ENCODE peak calls at places on chromosomes 13 and 19, in six cellular contexts. S is mesenchymal stem cell, P is heart left ventricle, G is body of pancreas, K is ascending aorta, X is NT2/D1. R is an unnamed sample.

GRCh38 chr19:18433039-18433691 is 4.8 kb downstream of the ISYNA1 start:
- DNase-seq in P (no peak), G (no peak), S (peak; percentile 50), K (no peak), X (no peak), R (no peak)

GRCh38 chr19:48992571-48993174 is 436 bp downstream of the GYS1 start:
- DNase-seq in S (peak; percentile 32), G (no peak), K (no peak), X (no peak), P (no peak), R (no peak)

GRCh38 chr19:55272142-55272541 is 7.8 kb downstream of the HSPBP1 start:
- DNase-seq in S (no peak), X (no peak), P (no peak), K (no peak), G (no peak), R (no peak)

GRCh38 chr19:5961969-5962945 is 15.7 kb downstream of the RANBP3 start:
- DNase-seq in S (peak; percentile 88), G (peak; percentile 92), X (no peak), K (no peak), P (no peak), R (peak; percentile 93)

GRCh38 chr13:41099986-41100385 is 32.6 kb downstream of the KBTBD6 start:
- DNase-seq in P (no peak), G (no peak), S (no peak), X (no peak), K (no peak), R (no peak)

GRCh38 chr13:106919638-106920037 is 351.7 kb upstream of the ARGLU1 start:
- DNase-seq in P (peak; percentile 74), S (no peak), K (peak; percentile 72), G (peak; percentile 15), X (no peak), R (no peak)

GRCh38 chr13:36518707-36519106 is 86.4 kb downstream of the CCNA1 start:
- DNase-seq in S (no peak), K (no peak), X (no peak), P (no peak), G (no peak), R (no peak)

GRCh38 chr13:38979891-38980627 is 10.6 kb downstream of the STOML3 start:
- DNase-seq in S (no peak), P (peak; percentile 57), X (no peak), G (peak; percentile 80), K (no peak), R (no peak)

GRCh38 chr19:8259922-8260247 is 48.3 kb downstream of the CD320 start:
- DNase-seq in K (no peak), X (no peak), G (peak; percentile 1), P (no peak), S (no peak), R (no peak)

GRCh38 chr13:97986841-97987240 is 33.4 kb downstream of the IPO5 start:
- DNase-seq in G (peak; percentile 27), K (no peak), X (no peak), S (no peak), P (no peak), R (no peak)

GRCh38 chr19:33587150-33587549 is 34.6 kb upstream of the CHST8 start:
- DNase-seq in S (no peak), X (no peak), P (no peak), K (no peak), G (no peak), R (no peak)

GRCh38 chr19:33595783-33596182 is 26.0 kb upstream of the CHST8 start:
- DNase-seq in X (no peak), S (no peak), P (no peak), G (no peak), K (no peak), R (no peak)

GRCh38 chr19:33590224-33590623 is 31.5 kb upstream of the CHST8 start:
- DNase-seq in X (no peak), S (no peak), P (no peak), G (no peak), K (no peak), R (no peak)
- H3K4me1 ChIP-seq in X (no peaks in the 10 kb centered on the region), S (no peaks in the 10 kb centered on the region), P (no peaks in the 10 kb centered on the region), G (no peaks in the 10 kb centered on the region), K (no peaks in the 10 kb centered on the region), R (no peaks in the 10 kb centered on the region)

GRCh38 chr13:86569974-86570373 is 770.8 kb upstream of the SLITRK6 start:
- DNase-seq in X (no peak), K (no peak), S (no peak), P (no peak), G (no peak), R (no peak)
- H3K27me3 ChIP-seq in X (no peaks in the 10 kb centered on the region), K (no peaks in the 10 kb centered on the region), S (no peaks in the 10 kb centered on the region), P (no peaks in the 10 kb centered on the region), G (no peaks in the 10 kb centered on the region), R (no peaks in the 10 kb centered on the region)

DNA sequence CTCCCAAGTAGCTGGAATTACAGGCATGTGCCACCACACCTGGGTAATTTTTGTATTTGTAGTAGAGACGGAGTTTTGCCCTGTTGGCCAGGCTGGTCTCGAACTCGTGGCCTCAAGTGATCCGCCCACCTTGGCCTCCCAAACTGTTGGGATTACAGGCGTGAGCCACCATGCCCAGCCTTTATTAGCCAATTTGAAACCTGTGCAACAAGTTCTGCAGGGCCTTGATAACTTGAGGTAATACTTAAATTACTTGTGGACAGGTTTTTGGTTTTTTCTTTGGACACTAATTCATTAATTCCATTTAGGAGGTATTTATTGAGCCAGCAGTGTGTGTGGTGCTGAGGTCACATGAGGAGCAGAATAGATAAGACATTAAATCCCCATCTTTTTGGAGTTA is 39.5 kb downstream of the ARHGAP35 start:
- DNase-seq in P (no peak), K (no peak), G (no peak), S (no peak), X (no peak), R (no peak)
- H3K4me1 ChIP-seq in P (peaks cover 9% of the 10 kb centered on the region), K (no peaks in the 10 kb centered on the region), G (peaks cover 42% of the 10 kb centered on the region), S (peaks cover 29% of the 10 kb centered on the region), X (peaks cover 5% of the 10 kb centered on the region), R (peaks cover 47% of the 10 kb centered on the region)

DNA sequence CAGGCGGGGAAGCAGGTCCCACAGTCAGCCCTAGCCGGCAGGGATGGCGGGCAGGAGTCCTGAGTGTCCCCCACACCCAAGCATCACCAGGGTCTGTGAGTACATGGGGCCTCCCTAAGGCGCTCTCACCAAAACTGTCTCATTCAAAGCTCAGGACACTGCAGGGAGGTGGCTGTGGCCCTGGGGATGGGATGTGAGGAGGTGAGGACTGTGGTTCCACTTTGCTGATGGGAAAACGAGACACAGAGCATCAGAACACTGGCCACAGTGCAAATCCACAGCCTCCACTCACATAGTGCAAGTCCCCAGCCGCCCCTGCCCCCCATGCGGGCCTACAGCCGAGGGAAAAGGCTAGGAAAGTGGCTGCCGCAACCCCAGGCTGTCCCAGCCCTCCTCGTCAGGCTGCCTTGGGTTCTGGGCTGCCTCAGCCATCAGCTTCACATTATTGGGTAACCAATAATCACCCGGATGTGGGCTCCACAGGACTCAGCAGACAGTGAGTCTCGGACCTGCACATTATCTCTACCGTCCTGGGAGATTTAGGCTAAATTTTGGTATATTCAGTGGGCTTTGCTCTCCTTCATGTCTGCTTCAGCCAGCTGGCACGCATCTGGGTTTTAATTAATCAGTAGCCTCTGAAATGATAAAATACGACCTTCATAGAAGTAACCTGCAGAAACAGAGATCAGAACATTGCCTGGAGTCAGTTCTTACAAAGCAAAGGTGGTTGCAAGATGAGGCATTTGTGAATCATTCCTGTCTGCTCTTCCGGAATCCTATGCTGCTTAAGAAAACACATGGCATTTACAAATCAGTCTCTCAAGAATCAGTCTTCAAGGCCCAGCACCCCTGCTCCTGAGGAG is 77.0 kb downstream of the SOX1 start:
- DNase-seq in X (no peak), G (no peak), S (no peak), K (no peak), P (no peak), R (no peak)
- H3K27me3 ChIP-seq in X (no peaks in the 10 kb centered on the region), G (no peaks in the 10 kb centered on the region), S (no peaks in the 10 kb centered on the region), K (no peaks in the 10 kb centered on the region), P (no peaks in the 10 kb centered on the region), R (no peaks in the 10 kb centered on the region)

GRCh38 chr19:44851427-44851826 is 5.3 kb downstream of the NECTIN2 start:
- DNase-seq in P (no peak), S (no peak), G (no peak), X (no peak), K (no peak), R (no peak)
- H3K4me1 ChIP-seq in P (peaks cover 15% of the 10 kb centered on the region), S (peaks cover 31% of the 10 kb centered on the region), G (peaks cover 41% of the 10 kb centered on the region), X (peaks cover 21% of the 10 kb centered on the region), K (peaks cover 8% of the 10 kb centered on the region), R (peaks cover 14% of the 10 kb centered on the region)

GRCh38 chr19:10389863-10390262 is 9.5 kb upstream of the TYK2 start:
- DNase-seq in S (no peak), G (no peak), X (no peak), P (no peak), K (no peak), R (no peak)

GRCh38 chr19:10388957-10389356 is 8.6 kb upstream of the TYK2 start:
- DNase-seq in S (peak; percentile 81), G (peak; percentile 89), K (peak; percentile 94), X (peak; percentile 84), P (peak; percentile 85), R (peak; percentile 76)

GRCh38 chr19:10393137-10393536 is 10.2 kb downstream of the CDC37 start:
- DNase-seq in K (no peak), G (no peak), S (no peak), X (no peak), P (no peak), R (no peak)

GRCh38 chr19:10392120-10392519 is 11.2 kb downstream of the CDC37 start:
- DNase-seq in K (no peak), P (no peak), X (no peak), S (no peak), G (no peak), R (no peak)

DNA sequence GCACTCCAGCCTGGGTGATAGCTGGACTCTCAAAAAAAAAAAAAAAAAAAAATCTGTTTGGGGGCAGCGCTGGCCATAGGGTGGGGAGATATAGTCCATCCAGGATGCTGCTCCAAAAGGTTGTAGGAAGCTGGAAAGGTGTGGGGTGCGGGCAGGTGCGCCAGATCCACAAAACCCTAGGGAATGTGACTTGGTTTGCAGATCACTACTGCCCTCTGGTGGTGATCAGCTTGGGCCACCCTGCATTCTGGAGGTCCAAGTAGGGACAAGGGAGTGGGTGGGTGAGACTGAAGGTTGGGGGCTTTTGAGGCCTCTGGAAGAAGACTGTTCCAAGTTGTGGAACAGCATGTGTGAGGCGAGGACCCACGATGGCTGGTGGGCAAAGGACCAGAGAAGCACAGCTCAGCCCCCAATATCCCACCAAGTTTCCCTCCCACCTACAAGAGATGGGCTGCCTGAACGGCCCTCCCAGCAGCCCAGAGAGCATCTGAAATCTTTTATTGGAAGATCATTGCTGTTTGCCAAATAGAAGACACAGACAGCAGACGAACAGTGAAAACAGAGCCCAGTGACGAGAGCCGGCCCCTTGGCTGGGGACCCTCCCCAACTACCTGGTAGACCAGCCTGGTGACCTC is 10.4 kb upstream of the TYK2 start:
- DNase-seq in P (peak; percentile 70), K (peak; percentile 80), G (peak; percentile 82), S (peak; percentile 73), X (peak; percentile 78), R (peak; percentile 40)
- H3K27me3 ChIP-seq in P (no peaks in the 10 kb centered on the region), K (no peaks in the 10 kb centered on the region), G (no peaks in the 10 kb centered on the region), S (no peaks in the 10 kb centered on the region), X (no peaks in the 10 kb centered on the region), R (no peaks in the 10 kb centered on the region)

R was measured in CD4-positive, alpha-beta memory T cell.